ENCODE peak calls at places on chromosomes 16 and 17, in ten cellular contexts. One of them, this sample, is unnamed.

GRCh38 chr17:10614536-10615155 is 42.5 kb downstream of the MYH3 start:
- ATAC-seq in heart right ventricle: peak
- ATAC-seq in left cardiac atrium: peak
- ATAC-seq in left ventricle myocardium superior: peak
- ATAC-seq in activated B cell treated with CpG ODN at 0.5 μM for 24 hours: no peak
- ATAC-seq in Right ventricle myocardium superior: peak
- ATAC-seq in T-cell: no peak
- ATAC-seq in activated CD4-positive, alpha-beta T cell treated with anti-CD3 and anti-CD28 coated beads for 36 hours: peak
- ATAC-seq in body of pancreas: peak
- ATAC-seq in right cardiac atrium: peak
- ATAC-seq in this sample: no peak

GRCh38 chr16:80986557-80986956 is 20.1 kb downstream of the CMC2 start:
- ATAC-seq in heart right ventricle: no peak
- ATAC-seq in left cardiac atrium: peak
- ATAC-seq in left ventricle myocardium superior: no peak
- ATAC-seq in activated B cell treated with CpG ODN at 0.5 μM for 24 hours: no peak
- ATAC-seq in Right ventricle myocardium superior: no peak
- ATAC-seq in T-cell: no peak
- ATAC-seq in activated CD4-positive, alpha-beta T cell treated with anti-CD3 and anti-CD28 coated beads for 36 hours: no peak
- ATAC-seq in body of pancreas: no peak
- ATAC-seq in right cardiac atrium: no peak
- ATAC-seq in this sample: no peak

GRCh38 chr16:29663020-29663828 is at the start of gene SPN:
- ATAC-seq in heart right ventricle: no peak
- ATAC-seq in left cardiac atrium: no peak
- ATAC-seq in left ventricle myocardium superior: no peak
- ATAC-seq in activated B cell treated with CpG ODN at 0.5 μM for 24 hours: no peak
- ATAC-seq in Right ventricle myocardium superior: no peak
- ATAC-seq in T-cell: peak
- ATAC-seq in activated CD4-positive, alpha-beta T cell treated with anti-CD3 and anti-CD28 coated beads for 36 hours: peak
- ATAC-seq in body of pancreas: no peak
- ATAC-seq in right cardiac atrium: no peak
- ATAC-seq in this sample: no peak

GRCh38 chr16:81457326-81458133 is 12.9 kb downstream of the CMIP start:
- ATAC-seq in heart right ventricle: no peak
- ATAC-seq in left cardiac atrium: peak
- ATAC-seq in left ventricle myocardium superior: peak
- ATAC-seq in activated B cell treated with CpG ODN at 0.5 μM for 24 hours: peak
- ATAC-seq in Right ventricle myocardium superior: peak
- ATAC-seq in T-cell: no peak
- ATAC-seq in activated CD4-positive, alpha-beta T cell treated with anti-CD3 and anti-CD28 coated beads for 36 hours: peak
- ATAC-seq in body of pancreas: peak
- ATAC-seq in right cardiac atrium: peak
- ATAC-seq in this sample: peak

GRCh38 chr16:81366316-81366932 is 51.7 kb downstream of the GAN start:
- ATAC-seq in heart right ventricle: no peak
- ATAC-seq in left cardiac atrium: peak
- ATAC-seq in left ventricle myocardium superior: peak
- ATAC-seq in activated B cell treated with CpG ODN at 0.5 μM for 24 hours: peak
- ATAC-seq in Right ventricle myocardium superior: peak
- ATAC-seq in T-cell: no peak
- ATAC-seq in activated CD4-positive, alpha-beta T cell treated with anti-CD3 and anti-CD28 coated beads for 36 hours: peak
- ATAC-seq in body of pancreas: peak
- ATAC-seq in right cardiac atrium: peak
- ATAC-seq in this sample: no peak

GRCh38 chr17:57881143-57881542 is 31.3 kb upstream of the MRPS23 start:
- ATAC-seq in heart right ventricle: no peak
- ATAC-seq in left cardiac atrium: peak
- ATAC-seq in left ventricle myocardium superior: peak
- ATAC-seq in activated B cell treated with CpG ODN at 0.5 μM for 24 hours: no peak
- ATAC-seq in Right ventricle myocardium superior: peak
- ATAC-seq in T-cell: no peak
- ATAC-seq in activated CD4-positive, alpha-beta T cell treated with anti-CD3 and anti-CD28 coated beads for 36 hours: no peak
- ATAC-seq in body of pancreas: no peak
- ATAC-seq in right cardiac atrium: peak
- ATAC-seq in this sample: no peak

GRCh38 chr17:72937687-72938086 is 154.8 kb downstream of the SLC39A11 start:
- ATAC-seq in heart right ventricle: no peak
- ATAC-seq in left cardiac atrium: no peak
- ATAC-seq in left ventricle myocardium superior: no peak
- ATAC-seq in activated B cell treated with CpG ODN at 0.5 μM for 24 hours: no peak
- ATAC-seq in Right ventricle myocardium superior: no peak
- ATAC-seq in T-cell: no peak
- ATAC-seq in activated CD4-positive, alpha-beta T cell treated with anti-CD3 and anti-CD28 coated beads for 36 hours: no peak
- ATAC-seq in body of pancreas: no peak
- ATAC-seq in right cardiac atrium: no peak
- ATAC-seq in this sample: no peak

GRCh38 chr17:48544356-48545021 is 420 bp downstream of the HOXB2 start:
- ATAC-seq in heart right ventricle: peak
- ATAC-seq in left cardiac atrium: peak
- ATAC-seq in left ventricle myocardium superior: peak
- ATAC-seq in activated B cell treated with CpG ODN at 0.5 μM for 24 hours: no peak
- ATAC-seq in Right ventricle myocardium superior: peak
- ATAC-seq in T-cell: no peak
- ATAC-seq in activated CD4-positive, alpha-beta T cell treated with anti-CD3 and anti-CD28 coated beads for 36 hours: no peak
- ATAC-seq in body of pancreas: peak
- ATAC-seq in right cardiac atrium: peak
- ATAC-seq in this sample: no peak

GRCh38 chr16:82108774-82109173 is 61.2 kb downstream of the MPHOSPH6 start:
- ATAC-seq in heart right ventricle: no peak
- ATAC-seq in left cardiac atrium: peak
- ATAC-seq in left ventricle myocardium superior: no peak
- ATAC-seq in activated B cell treated with CpG ODN at 0.5 μM for 24 hours: no peak
- ATAC-seq in Right ventricle myocardium superior: no peak
- ATAC-seq in T-cell: no peak
- ATAC-seq in activated CD4-positive, alpha-beta T cell treated with anti-CD3 and anti-CD28 coated beads for 36 hours: no peak
- ATAC-seq in body of pancreas: no peak
- ATAC-seq in right cardiac atrium: no peak
- ATAC-seq in this sample: no peak

GRCh38 chr17:77327566-77328463 is 187.0 kb downstream of the SEC14L1 start:
- ATAC-seq in heart right ventricle: no peak
- ATAC-seq in left cardiac atrium: no peak
- ATAC-seq in left ventricle myocardium superior: no peak
- ATAC-seq in activated B cell treated with CpG ODN at 0.5 μM for 24 hours: no peak
- ATAC-seq in Right ventricle myocardium superior: no peak
- ATAC-seq in T-cell: no peak
- ATAC-seq in activated CD4-positive, alpha-beta T cell treated with anti-CD3 and anti-CD28 coated beads for 36 hours: no peak
- ATAC-seq in body of pancreas: no peak
- ATAC-seq in right cardiac atrium: no peak
- ATAC-seq in this sample: no peak

GRCh38 chr17:43661699-43662431 is at the start of gene MEOX1:
- ATAC-seq in heart right ventricle: no peak
- ATAC-seq in left cardiac atrium: peak
- ATAC-seq in left ventricle myocardium superior: peak
- ATAC-seq in activated B cell treated with CpG ODN at 0.5 μM for 24 hours: no peak
- ATAC-seq in Right ventricle myocardium superior: peak
- ATAC-seq in T-cell: peak
- ATAC-seq in activated CD4-positive, alpha-beta T cell treated with anti-CD3 and anti-CD28 coated beads for 36 hours: peak
- ATAC-seq in body of pancreas: no peak
- ATAC-seq in right cardiac atrium: peak
- ATAC-seq in this sample: peak

GRCh38 chr17:32285770-32286517 is 20.3 kb downstream of the RHBDL3 start:
- ATAC-seq in heart right ventricle: no peak
- ATAC-seq in left cardiac atrium: no peak
- ATAC-seq in left ventricle myocardium superior: no peak
- ATAC-seq in activated B cell treated with CpG ODN at 0.5 μM for 24 hours: no peak
- ATAC-seq in Right ventricle myocardium superior: no peak
- ATAC-seq in T-cell: no peak
- ATAC-seq in activated CD4-positive, alpha-beta T cell treated with anti-CD3 and anti-CD28 coated beads for 36 hours: no peak
- ATAC-seq in body of pancreas: no peak
- ATAC-seq in right cardiac atrium: no peak
- ATAC-seq in this sample: no peak

GRCh38 chr17:44628234-44629188 is 27.8 kb upstream of the MEIOC start:
- ATAC-seq in heart right ventricle: peak
- ATAC-seq in left cardiac atrium: peak
- ATAC-seq in left ventricle myocardium superior: peak
- ATAC-seq in activated B cell treated with CpG ODN at 0.5 μM for 24 hours: peak
- ATAC-seq in Right ventricle myocardium superior: peak
- ATAC-seq in T-cell: no peak
- ATAC-seq in activated CD4-positive, alpha-beta T cell treated with anti-CD3 and anti-CD28 coated beads for 36 hours: peak
- ATAC-seq in body of pancreas: peak
- ATAC-seq in right cardiac atrium: peak
- ATAC-seq in this sample: peak

GRCh38 chr16:11597737-11598136 is 11.0 kb upstream of the LITAF start:
- ATAC-seq in heart right ventricle: no peak
- ATAC-seq in left cardiac atrium: peak
- ATAC-seq in left ventricle myocardium superior: peak
- ATAC-seq in activated B cell treated with CpG ODN at 0.5 μM for 24 hours: no peak
- ATAC-seq in Right ventricle myocardium superior: no peak
- ATAC-seq in T-cell: no peak
- ATAC-seq in activated CD4-positive, alpha-beta T cell treated with anti-CD3 and anti-CD28 coated beads for 36 hours: peak
- ATAC-seq in body of pancreas: no peak
- ATAC-seq in right cardiac atrium: no peak
- ATAC-seq in this sample: no peak

GRCh38 chr16:84714028-84714427 is 14.2 kb downstream of the USP10 start:
- ATAC-seq in heart right ventricle: peak
- ATAC-seq in left cardiac atrium: peak
- ATAC-seq in left ventricle myocardium superior: peak
- ATAC-seq in activated B cell treated with CpG ODN at 0.5 μM for 24 hours: no peak
- ATAC-seq in Right ventricle myocardium superior: no peak
- ATAC-seq in T-cell: no peak
- ATAC-seq in activated CD4-positive, alpha-beta T cell treated with anti-CD3 and anti-CD28 coated beads for 36 hours: no peak
- ATAC-seq in body of pancreas: no peak
- ATAC-seq in right cardiac atrium: peak
- ATAC-seq in this sample: no peak

GRCh38 chr16:81657224-81657623 is 121.9 kb upstream of the PLCG2 start:
- ATAC-seq in heart right ventricle: no peak
- ATAC-seq in left cardiac atrium: no peak
- ATAC-seq in left ventricle myocardium superior: no peak
- ATAC-seq in activated B cell treated with CpG ODN at 0.5 μM for 24 hours: no peak
- ATAC-seq in Right ventricle myocardium superior: no peak
- ATAC-seq in T-cell: no peak
- ATAC-seq in activated CD4-positive, alpha-beta T cell treated with anti-CD3 and anti-CD28 coated beads for 36 hours: no peak
- ATAC-seq in body of pancreas: no peak
- ATAC-seq in right cardiac atrium: no peak
- ATAC-seq in this sample: no peak

GRCh38 chr17:59561042-59561441 is 4.4 kb upstream of the DHX40 start:
- ATAC-seq in heart right ventricle: no peak
- ATAC-seq in left cardiac atrium: no peak
- ATAC-seq in left ventricle myocardium superior: no peak
- ATAC-seq in activated B cell treated with CpG ODN at 0.5 μM for 24 hours: no peak
- ATAC-seq in Right ventricle myocardium superior: no peak
- ATAC-seq in T-cell: no peak
- ATAC-seq in activated CD4-positive, alpha-beta T cell treated with anti-CD3 and anti-CD28 coated beads for 36 hours: no peak
- ATAC-seq in body of pancreas: no peak
- ATAC-seq in right cardiac atrium: no peak
- ATAC-seq in this sample: no peak

GRCh38 chr17:6070895-6071511 is 824 bp downstream of the WSCD1 start:
- ATAC-seq in heart right ventricle: no peak
- ATAC-seq in left cardiac atrium: peak
- ATAC-seq in left ventricle myocardium superior: peak
- ATAC-seq in activated B cell treated with CpG ODN at 0.5 μM for 24 hours: no peak
- ATAC-seq in Right ventricle myocardium superior: peak
- ATAC-seq in T-cell: no peak
- ATAC-seq in activated CD4-positive, alpha-beta T cell treated with anti-CD3 and anti-CD28 coated beads for 36 hours: no peak
- ATAC-seq in body of pancreas: no peak
- ATAC-seq in right cardiac atrium: peak
- ATAC-seq in this sample: peak

GRCh38 chr17:31926100-31926729 is 10.6 kb upstream of the SUZ12 start:
- ATAC-seq in heart right ventricle: no peak
- ATAC-seq in left cardiac atrium: no peak
- ATAC-seq in left ventricle myocardium superior: no peak
- ATAC-seq in activated B cell treated with CpG ODN at 0.5 μM for 24 hours: no peak
- ATAC-seq in Right ventricle myocardium superior: no peak
- ATAC-seq in T-cell: no peak
- ATAC-seq in activated CD4-positive, alpha-beta T cell treated with anti-CD3 and anti-CD28 coated beads for 36 hours: peak
- ATAC-seq in body of pancreas: no peak
- ATAC-seq in right cardiac atrium: no peak
- ATAC-seq in this sample: no peak

GRCh38 chr16:66910175-66910940 is 8.3 kb downstream of the CDH16 start:
- ATAC-seq in heart right ventricle: no peak
- ATAC-seq in left cardiac atrium: no peak
- ATAC-seq in left ventricle myocardium superior: no peak
- ATAC-seq in activated B cell treated with CpG ODN at 0.5 μM for 24 hours: no peak
- ATAC-seq in Right ventricle myocardium superior: no peak
- ATAC-seq in T-cell: no peak
- ATAC-seq in activated CD4-positive, alpha-beta T cell treated with anti-CD3 and anti-CD28 coated beads for 36 hours: no peak
- ATAC-seq in body of pancreas: no peak
- ATAC-seq in right cardiac atrium: no peak
- ATAC-seq in this sample: no peak

GRCh38 chr17:11642655-11643054 is 44.4 kb downstream of the DNAH9 start:
- ATAC-seq in heart right ventricle: no peak
- ATAC-seq in left cardiac atrium: peak
- ATAC-seq in left ventricle myocardium superior: peak
- ATAC-seq in activated B cell treated with CpG ODN at 0.5 μM for 24 hours: no peak
- ATAC-seq in Right ventricle myocardium superior: peak
- ATAC-seq in T-cell: no peak
- ATAC-seq in activated CD4-positive, alpha-beta T cell treated with anti-CD3 and anti-CD28 coated beads for 36 hours: no peak
- ATAC-seq in body of pancreas: no peak
- ATAC-seq in right cardiac atrium: no peak
- ATAC-seq in this sample: no peak

GRCh38 chr16:19137621-19138128 is 23.9 kb downstream of the ITPRIPL2 start:
- ATAC-seq in heart right ventricle: no peak
- ATAC-seq in left cardiac atrium: no peak
- ATAC-seq in left ventricle myocardium superior: no peak
- ATAC-seq in activated B cell treated with CpG ODN at 0.5 μM for 24 hours: no peak
- ATAC-seq in Right ventricle myocardium superior: no peak
- ATAC-seq in T-cell: no peak
- ATAC-seq in activated CD4-positive, alpha-beta T cell treated with anti-CD3 and anti-CD28 coated beads for 36 hours: no peak
- ATAC-seq in body of pancreas: no peak
- ATAC-seq in right cardiac atrium: no peak
- ATAC-seq in this sample: no peak

GRCh38 chr16:84603115-84603816 is 14.6 kb downstream of the COTL1 start:
- ATAC-seq in heart right ventricle: peak
- ATAC-seq in left cardiac atrium: peak
- ATAC-seq in left ventricle myocardium superior: peak
- ATAC-seq in activated B cell treated with CpG ODN at 0.5 μM for 24 hours: no peak
- ATAC-seq in Right ventricle myocardium superior: peak
- ATAC-seq in T-cell: no peak
- ATAC-seq in activated CD4-positive, alpha-beta T cell treated with anti-CD3 and anti-CD28 coated beads for 36 hours: peak
- ATAC-seq in body of pancreas: no peak
- ATAC-seq in right cardiac atrium: peak
- ATAC-seq in this sample: no peak

GRCh38 chr17:73187203-73187769 is 5.6 kb upstream of the COG1 start:
- ATAC-seq in heart right ventricle: no peak
- ATAC-seq in left cardiac atrium: no peak
- ATAC-seq in left ventricle myocardium superior: no peak
- ATAC-seq in activated B cell treated with CpG ODN at 0.5 μM for 24 hours: no peak
- ATAC-seq in Right ventricle myocardium superior: no peak
- ATAC-seq in T-cell: no peak
- ATAC-seq in activated CD4-positive, alpha-beta T cell treated with anti-CD3 and anti-CD28 coated beads for 36 hours: no peak
- ATAC-seq in body of pancreas: no peak
- ATAC-seq in right cardiac atrium: no peak
- ATAC-seq in this sample: no peak